ENCODE peak calls at places on chromosomes 7 and 10, in four cellular contexts. M is CD4-positive, alpha-beta T cell; J is astrocyte; Y is IMR-90. T is an unnamed sample.
A peak's percentile ranks its signal among the peaks of the same experiment; 100 is the strongest.

GRCh38 chr10:31586708-31587107 is 267.7 kb downstream of the ZEB1 start:
- DNase-seq in M (no peak), Y (no peak), J (no peak), T (no peak)

GRCh38 chr7:106056513-106057203 is 55.5 kb downstream of the SYPL1 start:
- DNase-seq in J (peak; percentile 37), M (peak; percentile 66), Y (peak; percentile 69), T (no peak)

GRCh38 chr7:151399906-151400305 is 9.9 kb downstream of the WDR86 start:
- DNase-seq in Y (no peak), M (no peak), J (no peak), T (no peak)

GRCh38 chr7:78232806-78233205 is 434.2 kb downstream of the PHTF2 start:
- DNase-seq in J (peak; percentile 31), Y (peak; percentile 69), M (no peak), T (no peak)

GRCh38 chr7:124369310-124369709 is 336.4 kb upstream of the TMEM229A start:
- DNase-seq in Y (no peak), M (no peak), J (no peak), T (no peak)

GRCh38 chr7:78499283-78499682 is 700.7 kb downstream of the PHTF2 start:
- DNase-seq in J (no peak), Y (peak; percentile 46), M (no peak), T (no peak)

GRCh38 chr7:129262333-129262732 is 37.5 kb downstream of the AHCYL2 start:
- DNase-seq in Y (no peak), J (peak; percentile 38), M (no peak), T (no peak)

GRCh38 chr7:157476201-157476600 is 139.4 kb downstream of the DNAJB6 start:
- DNase-seq in Y (no peak), M (no peak), J (no peak), T (no peak)

GRCh38 chr10:28761084-28761875 is 84.0 kb downstream of the BAMBI start:
- DNase-seq in J (peak; percentile 16), Y (no peak), M (no peak), T (peak; percentile 41)

GRCh38 chr7:151101621-151102396 is 15.5 kb downstream of the AGAP3 start:
- DNase-seq in Y (no peak), J (no peak), M (no peak), T (no peak)

GRCh38 chr7:24825315-24825917 is 68.2 kb upstream of the GSDME start:
- DNase-seq in Y (no peak), J (no peak), M (no peak), T (no peak)

GRCh38 chr7:36047254-36047653 is 105.8 kb upstream of the EEPD1 start:
- DNase-seq in J (no peak), Y (no peak), M (no peak), T (no peak)

GRCh38 chr10:69807696-69808095 is 6.0 kb downstream of the COL13A1 start:
- DNase-seq in M (no peak), J (peak; percentile 54), Y (peak; percentile 45), T (no peak)

GRCh38 chr10:131891196-131891928 is 9.4 kb upstream of the PPP2R2D start:
- DNase-seq in J (no peak), M (no peak), Y (peak; percentile 8), T (no peak)

GRCh38 chr10:79981673-79982485 is 33.0 kb upstream of the SFTPD start:
- DNase-seq in J (peak; percentile 15), M (no peak), Y (peak; percentile 2), T (no peak)

GRCh38 chr10:111084346-111085255 is 7.8 kb downstream of the ADRA2A start:
- DNase-seq in M (no peak), Y (no peak), J (no peak), T (no peak)

GRCh38 chr10:35412336-35412735 is 76.0 kb downstream of the CCNY start:
- DNase-seq in J (peak; percentile 47), M (no peak), Y (peak; percentile 28), T (no peak)

GRCh38 chr10:102381983-102382382 is 13.5 kb upstream of the NFKB2 start:
- DNase-seq in Y (no peak), J (no peak), M (no peak), T (no peak)

GRCh38 chr7:102215281-102215680 is 71.4 kb upstream of the SH2B2 start:
- DNase-seq in J (no peak), M (no peak), Y (no peak), T (no peak)

GRCh38 chr10:71865561-71866041 is 14.6 kb upstream of the PSAP start:
- DNase-seq in Y (no peak), M (no peak), J (no peak), T (no peak)

GRCh38 chr7:127586346-127586745 is 950 bp upstream of the GCC1 start:
- DNase-seq in Y (no peak), M (no peak), J (no peak), T (no peak)

GRCh38 chr7:98119257-98119918 is 12.7 kb downstream of the LMTK2 start:
- DNase-seq in Y (peak; percentile 79), J (peak; percentile 78), M (no peak), T (no peak)

GRCh38 chr10:103804866-103805265 is 50.5 kb downstream of the SH3PXD2A start:
- DNase-seq in Y (no peak), J (no peak), M (no peak), T (no peak)
- TF ChIP-seq CTCF in Y (no peak), J (no peak), M (no peak), T (no peak)

GRCh38 chr7:142481548-142481947 is 223.7 kb upstream of the PRSS58 start:
- DNase-seq in M (no peak), J (no peak), Y (peak; percentile 53), T (no peak)

GRCh38 chr7:142485617-142486226 is 227.9 kb upstream of the PRSS58 start:
- DNase-seq in Y (no peak), M (peak; percentile 11), J (no peak), T (no peak)

GRCh38 chr7:142483659-142484317 is 225.9 kb upstream of the PRSS58 start:
- DNase-seq in M (no peak), Y (no peak), J (no peak), T (no peak)

GRCh38 chr7:142487124-142487523 is 229.3 kb upstream of the PRSS58 start:
- DNase-seq in Y (no peak), M (no peak), J (no peak), T (no peak)

DNA sequence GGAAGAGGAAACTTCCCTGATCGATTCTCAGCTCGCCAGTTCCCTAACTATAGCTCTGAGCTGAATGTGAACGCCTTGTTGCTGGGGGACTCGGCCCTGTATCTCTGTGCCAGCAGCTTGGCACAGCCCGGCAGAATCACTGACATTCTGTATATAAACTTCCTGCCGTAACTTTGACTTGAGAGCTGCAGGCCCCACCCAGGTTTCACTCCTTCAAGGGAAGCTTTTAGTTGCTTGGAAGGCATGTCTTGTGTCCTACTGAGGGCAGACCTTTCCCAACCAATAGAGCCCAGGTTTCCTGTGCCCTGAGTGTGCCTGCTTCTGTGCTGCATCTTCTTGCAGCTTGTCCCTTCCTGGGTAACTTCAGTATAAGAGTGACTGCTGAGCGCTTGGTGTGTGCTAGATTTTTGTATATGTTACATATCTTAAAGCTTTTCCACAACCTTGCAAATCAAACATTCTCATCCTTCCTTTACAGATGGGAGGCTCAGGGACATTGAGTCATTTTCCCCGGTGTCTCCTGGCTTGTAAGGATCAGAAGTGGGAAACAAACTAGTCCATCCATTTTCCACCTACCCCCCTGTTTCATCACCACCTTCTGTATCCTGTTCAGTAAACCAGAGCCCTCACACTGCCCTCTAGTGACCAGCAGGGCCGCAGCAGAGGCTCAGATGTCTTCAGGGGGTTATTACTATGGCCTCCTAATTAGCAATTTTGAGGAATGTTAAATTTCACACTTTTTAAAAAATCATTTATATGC is 225.2 kb upstream of the PRSS58 start:
- DNase-seq in M (peak; percentile 59), Y (peak; percentile 66), J (no peak), T (no peak)
- TF ChIP-seq CTCF in M (peak; percentile 78), Y (peak; percentile 83), J (peak; percentile 91), T (peak; percentile 99)

GRCh38 chr7:234041-234711 is 41.8 kb downstream of the FAM20C start:
- DNase-seq in Y (peak; percentile 21), J (no peak), M (no peak), T (no peak)

GRCh38 chr7:233456-234035 is 41.2 kb downstream of the FAM20C start:
- DNase-seq in M (no peak), J (no peak), Y (peak; percentile 56), T (no peak)

GRCh38 chr7:231858-232246 is 39.5 kb downstream of the FAM20C start:
- DNase-seq in J (no peak), Y (no peak), M (no peak), T (no peak)

GRCh38 chr7:231030-231857 is 38.9 kb downstream of the FAM20C start:
- DNase-seq in J (no peak), M (no peak), Y (no peak), T (no peak)

DNA sequence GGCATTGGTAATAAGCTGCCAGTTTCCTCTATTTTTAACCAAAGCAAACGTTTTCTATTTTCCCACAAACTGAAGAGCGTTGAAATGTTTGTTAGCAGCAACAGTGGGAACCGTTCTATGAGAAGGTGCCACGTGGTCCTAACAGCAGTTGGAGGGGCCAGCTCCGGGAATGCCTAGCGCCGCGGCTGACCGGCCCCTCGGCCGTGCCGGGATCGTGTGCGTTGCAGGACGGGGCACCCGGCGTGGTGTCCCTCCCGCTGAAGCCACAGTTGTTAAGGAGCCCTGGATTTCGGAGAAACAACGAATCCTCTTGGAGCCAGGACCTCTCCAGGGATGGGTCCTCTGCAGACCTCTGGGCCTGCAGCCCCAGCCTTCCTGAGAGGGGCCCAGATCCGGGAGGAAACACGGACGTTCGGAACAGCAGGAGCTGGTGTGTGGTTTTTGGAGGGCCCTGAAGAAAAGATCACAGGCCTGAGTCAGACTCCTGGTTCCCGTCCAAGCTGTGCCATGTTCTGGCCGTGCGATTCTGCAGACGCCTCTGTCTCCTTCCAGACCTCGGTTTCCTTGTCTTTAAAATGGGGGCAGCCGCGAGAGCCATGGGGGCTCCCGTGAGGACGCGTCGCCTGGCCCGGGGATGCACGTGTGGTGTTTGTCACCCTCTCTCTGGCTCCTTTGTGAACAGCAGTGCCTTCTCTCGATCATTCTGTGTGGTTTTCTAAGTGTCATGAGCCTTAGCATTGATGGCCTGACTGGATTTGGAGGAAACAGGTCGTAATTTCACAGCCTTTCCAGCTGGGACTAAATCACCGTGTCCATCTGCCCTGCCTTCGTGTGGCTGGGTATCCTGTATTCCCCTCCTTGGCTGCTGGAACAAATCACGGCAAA is 40.4 kb downstream of the FAM20C start:
- DNase-seq in J (peak; percentile 74), M (no peak), Y (peak; percentile 76), T (no peak)
- TF ChIP-seq CTCF in J (no peak), M (no peak), Y (no peak), T (no peak)

DNA sequence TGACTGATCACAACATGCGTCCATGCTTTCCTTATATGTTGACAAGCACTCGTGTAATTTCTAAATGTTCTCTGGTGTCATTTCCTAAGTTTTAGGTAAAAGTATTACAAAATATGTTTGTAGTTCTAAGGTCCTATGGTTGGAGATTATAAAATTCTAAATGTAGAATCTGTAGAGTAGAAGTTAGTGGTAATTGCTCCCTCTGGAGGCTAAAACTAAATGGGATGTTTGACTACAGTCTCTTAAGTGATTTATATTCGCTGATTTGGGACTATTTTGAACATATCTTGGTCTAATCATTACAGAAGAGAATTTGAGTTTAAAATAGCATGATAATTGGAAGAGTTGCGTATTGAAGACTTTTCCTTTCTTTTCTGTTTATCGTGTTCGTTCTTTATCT is 74.1 kb downstream of the ZMYND11 start:
- DNase-seq in J (no peak), M (no peak), Y (peak; percentile 37), T (no peak)
- TF ChIP-seq CTCF in J (peak; percentile 31), M (no peak), Y (peak; percentile 39), T (peak; percentile 40)

GRCh38 chr10:49222170-49222569 is 34.0 kb upstream of the TMEM273 start:
- DNase-seq in M (no peak), Y (no peak), J (no peak), T (no peak)
- TF ChIP-seq CTCF in M (no peak), Y (no peak), J (no peak), T (no peak)

GRCh38 chr7:29609162-29610030 is 45.8 kb downstream of the PRR15 start:
- DNase-seq in M (no peak), J (peak; percentile 60), Y (no peak), T (no peak)
- TF ChIP-seq CTCF in M (no peak), J (peak; percentile 71), Y (peak; percentile 31), T (peak; percentile 64)